ENCODE peak calls at places on chromosomes 1 and 21, in six cellular contexts. One of them, this sample, is unnamed.
A peak's percentile ranks its signal among the peaks of the same experiment; 100 is the strongest.

GRCh38 chr21:42107881-42108553 is 36.9 kb downstream of the UMODL1 start:
- DNase-seq in HT1080: peak; percentile 68
- DNase-seq in iris pigment epithelial cell: peak; percentile 56
- DNase-seq in SJSA1: peak; percentile 65
- DNase-seq in GM23338: peak; percentile 75
- DNase-seq in fibroblast of mammary gland: peak; percentile 48
- DNase-seq in this sample: peak; percentile 72

GRCh38 chr1:9658186-9658585 is 6.7 kb downstream of the PIK3CD start:
- DNase-seq in SJSA1: no peak
- DNase-seq in GM23338: no peak
- DNase-seq in fibroblast of mammary gland: no peak
- DNase-seq in HT1080: no peak
- DNase-seq in iris pigment epithelial cell: no peak
- DNase-seq in this sample: peak; percentile 59

GRCh38 chr1:231062500-231063270 is 22.6 kb upstream of the FAM89A start:
- DNase-seq in SJSA1: peak; percentile 29
- DNase-seq in iris pigment epithelial cell: peak; percentile 79
- DNase-seq in HT1080: no peak
- DNase-seq in fibroblast of mammary gland: no peak
- DNase-seq in GM23338: no peak
- DNase-seq in this sample: no peak

GRCh38 chr1:183932412-183932811 is 105.1 kb downstream of the COLGALT2 start:
- DNase-seq in iris pigment epithelial cell: peak; percentile 91
- DNase-seq in SJSA1: no peak
- DNase-seq in fibroblast of mammary gland: peak; percentile 90
- DNase-seq in GM23338: no peak
- DNase-seq in HT1080: no peak
- DNase-seq in this sample: no peak

GRCh38 chr1:155241069-155241679 is 14.1 kb downstream of the ENTREP3 start:
- DNase-seq in SJSA1: peak; percentile 71
- DNase-seq in GM23338: peak; percentile 92
- DNase-seq in HT1080: peak; percentile 73
- DNase-seq in fibroblast of mammary gland: peak; percentile 88
- DNase-seq in iris pigment epithelial cell: peak; percentile 79
- DNase-seq in this sample: peak; percentile 86

GRCh38 chr1:185850366-185850765 is 116.2 kb downstream of the HMCN1 start:
- DNase-seq in SJSA1: no peak
- DNase-seq in fibroblast of mammary gland: peak; percentile 24
- DNase-seq in HT1080: peak; percentile 12
- DNase-seq in iris pigment epithelial cell: no peak
- DNase-seq in GM23338: peak; percentile 44
- DNase-seq in this sample: no peak

GRCh38 chr1:19342077-19342775 is 30.1 kb downstream of the SLC66A1 start:
- DNase-seq in GM23338: no peak
- DNase-seq in fibroblast of mammary gland: peak; percentile 86
- DNase-seq in SJSA1: no peak
- DNase-seq in iris pigment epithelial cell: no peak
- DNase-seq in HT1080: no peak
- DNase-seq in this sample: no peak

GRCh38 chr1:175629318-175629694 is 114.1 kb downstream of the TNR start:
- DNase-seq in HT1080: no peak
- DNase-seq in SJSA1: no peak
- DNase-seq in iris pigment epithelial cell: no peak
- DNase-seq in GM23338: peak; percentile 47
- DNase-seq in fibroblast of mammary gland: no peak
- DNase-seq in this sample: no peak

GRCh38 chr1:113073457-113073950 is 506 bp downstream of the LRIG2 start:
- DNase-seq in GM23338: peak; percentile 87
- DNase-seq in HT1080: no peak
- DNase-seq in fibroblast of mammary gland: peak; percentile 60
- DNase-seq in iris pigment epithelial cell: peak; percentile 69
- DNase-seq in SJSA1: no peak
- DNase-seq in this sample: peak; percentile 69

GRCh38 chr1:45266151-45266801 is 59.9 kb upstream of the ZSWIM5 start:
- DNase-seq in HT1080: peak; percentile 70
- DNase-seq in fibroblast of mammary gland: peak; percentile 84
- DNase-seq in GM23338: peak; percentile 10
- DNase-seq in SJSA1: peak; percentile 84
- DNase-seq in iris pigment epithelial cell: peak; percentile 91
- DNase-seq in this sample: peak; percentile 16

GRCh38 chr1:181135462-181135781 is 46.9 kb downstream of the IER5 start:
- DNase-seq in SJSA1: peak; percentile 69
- DNase-seq in iris pigment epithelial cell: peak; percentile 48
- DNase-seq in GM23338: peak; percentile 53
- DNase-seq in HT1080: no peak
- DNase-seq in fibroblast of mammary gland: peak; percentile 48
- DNase-seq in this sample: peak; percentile 44

GRCh38 chr1:31802190-31803150 is 13.4 kb downstream of the SPOCD1 start:
- DNase-seq in SJSA1: peak; percentile 67
- DNase-seq in fibroblast of mammary gland: no peak
- DNase-seq in iris pigment epithelial cell: peak; percentile 53
- DNase-seq in GM23338: no peak
- DNase-seq in HT1080: no peak
- DNase-seq in this sample: no peak

GRCh38 chr1:202016022-202016624 is 5.7 kb downstream of the ELF3 start:
- DNase-seq in GM23338: no peak
- DNase-seq in fibroblast of mammary gland: no peak
- DNase-seq in HT1080: no peak
- DNase-seq in iris pigment epithelial cell: peak; percentile 64
- DNase-seq in SJSA1: no peak
- DNase-seq in this sample: no peak

GRCh38 chr1:204670152-204670927 is 15.2 kb downstream of the LRRN2 start:
- DNase-seq in HT1080: peak; percentile 64
- DNase-seq in GM23338: no peak
- DNase-seq in iris pigment epithelial cell: peak; percentile 72
- DNase-seq in SJSA1: no peak
- DNase-seq in fibroblast of mammary gland: peak; percentile 76
- DNase-seq in this sample: no peak

GRCh38 chr1:183685112-183685713 is 32.1 kb upstream of the APOBEC4 start:
- DNase-seq in HT1080: peak; percentile 46
- DNase-seq in fibroblast of mammary gland: peak; percentile 64
- DNase-seq in SJSA1: peak; percentile 33
- DNase-seq in GM23338: peak; percentile 87
- DNase-seq in iris pigment epithelial cell: peak; percentile 58
- DNase-seq in this sample: peak; percentile 57

GRCh38 chr1:10662824-10663667 is 133.4 kb downstream of the CASZ1 start:
- DNase-seq in HT1080: no peak
- DNase-seq in GM23338: no peak
- DNase-seq in fibroblast of mammary gland: no peak
- DNase-seq in SJSA1: no peak
- DNase-seq in iris pigment epithelial cell: no peak
- DNase-seq in this sample: no peak

GRCh38 chr1:156103521-156103947 is 11.0 kb upstream of the LMNA start:
- DNase-seq in HT1080: peak; percentile 59
- DNase-seq in iris pigment epithelial cell: no peak
- DNase-seq in GM23338: no peak
- DNase-seq in SJSA1: peak; percentile 52
- DNase-seq in fibroblast of mammary gland: peak; percentile 80
- DNase-seq in this sample: no peak

GRCh38 chr1:210978316-210978993 is 155.5 kb downstream of the KCNH1 start:
- DNase-seq in GM23338: no peak
- DNase-seq in iris pigment epithelial cell: no peak
- DNase-seq in HT1080: peak; percentile 16
- DNase-seq in fibroblast of mammary gland: no peak
- DNase-seq in SJSA1: no peak
- DNase-seq in this sample: no peak

GRCh38 chr1:228937351-228937750 is 202.1 kb downstream of the RHOU start:
- DNase-seq in iris pigment epithelial cell: no peak
- DNase-seq in fibroblast of mammary gland: no peak
- DNase-seq in GM23338: peak; percentile 4
- DNase-seq in SJSA1: no peak
- DNase-seq in HT1080: no peak
- DNase-seq in this sample: no peak

GRCh38 chr21:38467911-38468310 is 30.4 kb downstream of the ERG start:
- DNase-seq in iris pigment epithelial cell: no peak
- DNase-seq in fibroblast of mammary gland: no peak
- DNase-seq in GM23338: peak; percentile 71
- DNase-seq in HT1080: no peak
- DNase-seq in SJSA1: no peak
- DNase-seq in this sample: peak; percentile 25

GRCh38 chr1:160834945-160835565 is 27.6 kb downstream of the CD244 start:
- DNase-seq in SJSA1: peak; percentile 10
- DNase-seq in HT1080: peak; percentile 40
- DNase-seq in iris pigment epithelial cell: peak; percentile 45
- DNase-seq in fibroblast of mammary gland: peak; percentile 32
- DNase-seq in GM23338: peak; percentile 83
- DNase-seq in this sample: peak; percentile 74

GRCh38 chr21:29308456-29308783 is 9.7 kb downstream of the BACH1 start:
- DNase-seq in HT1080: no peak
- DNase-seq in SJSA1: peak; percentile 46
- DNase-seq in GM23338: no peak
- DNase-seq in fibroblast of mammary gland: no peak
- DNase-seq in iris pigment epithelial cell: no peak
- DNase-seq in this sample: no peak

GRCh38 chr1:71695084-71695483 is 587.3 kb downstream of the NEGR1 start:
- DNase-seq in HT1080: no peak
- DNase-seq in iris pigment epithelial cell: no peak
- DNase-seq in GM23338: no peak
- DNase-seq in SJSA1: no peak
- DNase-seq in fibroblast of mammary gland: no peak
- DNase-seq in this sample: no peak

GRCh38 chr1:231420299-231420958 is 1.7 kb downstream of the EGLN1 start:
- DNase-seq in iris pigment epithelial cell: peak; percentile 51
- DNase-seq in GM23338: peak; percentile 22
- DNase-seq in SJSA1: peak; percentile 46
- DNase-seq in fibroblast of mammary gland: peak; percentile 40
- DNase-seq in HT1080: peak; percentile 45
- DNase-seq in this sample: peak; percentile 65

GRCh38 chr1:107232421-107232820 is 91.6 kb downstream of the NTNG1 start:
- DNase-seq in GM23338: no peak
- DNase-seq in iris pigment epithelial cell: no peak
- DNase-seq in HT1080: no peak
- DNase-seq in SJSA1: no peak
- DNase-seq in fibroblast of mammary gland: no peak
- DNase-seq in this sample: no peak

GRCh38 chr1:82124987-82125638 is 324.4 kb downstream of the ADGRL2 start:
- DNase-seq in SJSA1: no peak
- DNase-seq in GM23338: peak; percentile 30
- DNase-seq in iris pigment epithelial cell: no peak
- DNase-seq in HT1080: peak; percentile 6
- DNase-seq in fibroblast of mammary gland: no peak
- DNase-seq in this sample: no peak

GRCh38 chr1:151242442-151242841 is 12.1 kb upstream of the PSMD4 start:
- DNase-seq in fibroblast of mammary gland: no peak
- DNase-seq in HT1080: no peak
- DNase-seq in SJSA1: no peak
- DNase-seq in iris pigment epithelial cell: no peak
- DNase-seq in GM23338: no peak
- DNase-seq in this sample: no peak

GRCh38 chr21:35649186-35649585 is 411.1 kb downstream of the SETD4 start:
- DNase-seq in SJSA1: peak; percentile 10
- DNase-seq in HT1080: peak; percentile 72
- DNase-seq in fibroblast of mammary gland: peak; percentile 72
- DNase-seq in GM23338: no peak
- DNase-seq in iris pigment epithelial cell: peak; percentile 36
- DNase-seq in this sample: no peak

GRCh38 chr21:26840206-26840605 is 5.0 kb downstream of the ADAMTS1 start:
- DNase-seq in iris pigment epithelial cell: no peak
- DNase-seq in SJSA1: no peak
- DNase-seq in HT1080: no peak
- DNase-seq in GM23338: no peak
- DNase-seq in fibroblast of mammary gland: no peak
- DNase-seq in this sample: no peak

GRCh38 chr21:14076143-14076806 is 134.5 kb downstream of the LIPI start:
- DNase-seq in SJSA1: peak; percentile 52
- DNase-seq in GM23338: no peak
- DNase-seq in iris pigment epithelial cell: no peak
- DNase-seq in fibroblast of mammary gland: no peak
- DNase-seq in HT1080: no peak
- DNase-seq in this sample: no peak